ENCODE peak calls at places on chromosomes 2 and 18, in nine cellular contexts. E is fibroblast of mammary gland; J is pancreas; R is HFFc6; W is WTC11; L is endothelial cell; F is spleen; M is bronchial epithelial cell; H is CD8-positive, alpha-beta T cell. N is an unnamed sample.

GRCh38 chr2:143132360-143132759 is 3.1 kb downstream of the ARHGAP15 start:
- DNase-seq in E (no peak), J (no peak), R (no peak), W (no peak), L (no peak), F (no peak), M (no peak), H (no peak), N (no peak)

GRCh38 chr18:58624011-58624410 is 4.9 kb downstream of the ALPK2 start:
- DNase-seq in E (no peak), J (no peak), R (no peak), W (no peak), L (no peak), F (no peak), M (no peak), H (no peak), N (no peak)

GRCh38 chr2:72497761-72498160 is 328.1 kb downstream of the EXOC6B start:
- DNase-seq in E (peak), J (no peak), R (no peak), W (no peak), L (no peak), F (no peak), M (no peak), H (no peak), N (no peak)

GRCh38 chr2:10449838-10450691 is 1.9 kb upstream of the ODC1 start:
- DNase-seq in E (no peak), J (no peak), R (no peak), W (no peak), L (no peak), F (no peak), M (peak), H (no peak), N (no peak)

GRCh38 chr2:30392097-30392496 is 54.9 kb upstream of the LCLAT1 start:
- DNase-seq in E (no peak), J (no peak), R (no peak), W (no peak), L (no peak), F (no peak), M (no peak), H (no peak), N (no peak)

GRCh38 chr2:239956818-239957261 is 68.3 kb downstream of the NDUFA10 start:
- DNase-seq in E (no peak), J (no peak), R (no peak), W (no peak), L (no peak), F (peak), M (no peak), H (no peak), N (peak)

GRCh38 chr2:236962816-236963215 is 122.9 kb upstream of the COPS8 start:
- DNase-seq in E (no peak), J (no peak), R (no peak), W (no peak), L (no peak), F (no peak), M (no peak), H (no peak), N (no peak)

GRCh38 chr18:2898131-2898640 is 51.4 kb downstream of the EMILIN2 start:
- DNase-seq in E (peak), J (no peak), R (peak), W (no peak), L (no peak), F (no peak), M (peak), H (no peak), N (no peak)

GRCh38 chr2:100978582-100979051 is 23.5 kb upstream of the RPL31 start:
- DNase-seq in E (peak), J (no peak), R (peak), W (no peak), L (no peak), F (no peak), M (no peak), H (no peak), N (no peak)

GRCh38 chr18:11512096-11513030 is 97.0 kb upstream of the SLC35G4 start:
- DNase-seq in E (peak), J (no peak), R (peak), W (no peak), L (peak), F (no peak), M (peak), H (no peak), N (no peak)

GRCh38 chr2:102886216-102886893 is 124.5 kb downstream of the TMEM182 start:
- DNase-seq in E (no peak), J (no peak), R (no peak), W (no peak), L (no peak), F (no peak), M (no peak), H (no peak), N (no peak)

GRCh38 chr2:238642973-238643372 is 204.9 kb upstream of the TWIST2 start:
- DNase-seq in E (no peak), J (no peak), R (no peak), W (no peak), L (no peak), F (no peak), M (no peak), H (no peak), N (no peak)

GRCh38 chr2:238796223-238796885 is 51.5 kb upstream of the TWIST2 start:
- DNase-seq in E (no peak), J (no peak), R (no peak), W (no peak), L (no peak), F (no peak), M (no peak), H (no peak), N (no peak)

GRCh38 chr2:119465687-119466086 is 34.0 kb downstream of the TMEM37 start:
- DNase-seq in E (no peak), J (no peak), R (no peak), W (no peak), L (no peak), F (no peak), M (no peak), H (no peak), N (no peak)

GRCh38 chr2:152336854-152337510 is 2.0 kb downstream of the FMNL2 start:
- DNase-seq in E (peak), J (no peak), R (peak), W (peak), L (peak), F (no peak), M (peak), H (no peak), N (no peak)

GRCh38 chr18:42174909-42175308 is 219.9 kb downstream of the PIK3C3 start:
- DNase-seq in E (no peak), J (no peak), R (peak), W (peak), L (no peak), F (no peak), M (peak), H (no peak), N (no peak)

GRCh38 chr2:205959528-205959927 is 126.4 kb downstream of the INO80D start:
- DNase-seq in E (no peak), J (no peak), R (no peak), W (no peak), L (no peak), F (no peak), M (no peak), H (no peak), N (no peak)

GRCh38 chr18:57710226-57710625 is 88.6 kb upstream of the NARS1 start:
- DNase-seq in E (no peak), J (no peak), R (no peak), W (no peak), L (no peak), F (no peak), M (no peak), H (no peak), N (no peak)

GRCh38 chr2:70029814-70030409 is 57.4 kb upstream of the PCBP1 start:
- DNase-seq in E (peak), J (peak), R (no peak), W (peak), L (no peak), F (no peak), M (no peak), H (no peak), N (peak)

GRCh38 chr2:114083717-114084387 is 194.0 kb downstream of the ACTR3 start:
- DNase-seq in E (no peak), J (no peak), R (no peak), W (no peak), L (no peak), F (no peak), M (no peak), H (no peak), N (no peak)

GRCh38 chr2:29397039-29397438 is 281.8 kb downstream of the CLIP4 start:
- DNase-seq in E (no peak), J (no peak), R (no peak), W (no peak), L (no peak), F (no peak), M (no peak), H (no peak), N (no peak)

GRCh38 chr18:5627756-5628511 is 84.1 kb upstream of the EPB41L3 start:
- DNase-seq in E (no peak), J (peak), R (no peak), W (no peak), L (no peak), F (no peak), M (no peak), H (no peak), N (no peak)

GRCh38 chr18:48766025-48766424 is 184.7 kb downstream of the SMAD7 start:
- DNase-seq in E (peak), J (no peak), R (no peak), W (no peak), L (no peak), F (no peak), M (no peak), H (no peak), N (no peak)

GRCh38 chr2:187206071-187206470 is 242.0 kb downstream of the CALCRL start:
- DNase-seq in E (no peak), J (no peak), R (no peak), W (no peak), L (no peak), F (no peak), M (peak), H (no peak), N (no peak)

GRCh38 chr2:60821133-60821469 is 60.3 kb upstream of the REL start:
- DNase-seq in E (no peak), J (no peak), R (no peak), W (no peak), L (no peak), F (no peak), M (no peak), H (no peak), N (no peak)

GRCh38 chr2:208062113-208062512 is 36.8 kb upstream of the PLEKHM3 start:
- DNase-seq in E (peak), J (no peak), R (peak), W (no peak), L (peak), F (no peak), M (peak), H (no peak), N (no peak)

GRCh38 chr2:63875758-63876710 is 34.3 kb downstream of the UGP2 start:
- DNase-seq in E (peak), J (no peak), R (no peak), W (no peak), L (no peak), F (no peak), M (no peak), H (no peak), N (no peak)

GRCh38 chr2:216574046-216574445 is 59.2 kb upstream of the IGFBP2 start:
- DNase-seq in E (peak), J (no peak), R (no peak), W (no peak), L (no peak), F (no peak), M (no peak), H (no peak), N (no peak)

GRCh38 chr2:37786153-37786809 is 114.8 kb upstream of the CDC42EP3 start:
- DNase-seq in E (no peak), J (no peak), R (no peak), W (no peak), L (no peak), F (no peak), M (peak), H (no peak), N (no peak)

GRCh38 chr2:223508372-223508771 is 93.8 kb downstream of the SCG2 start:
- DNase-seq in E (no peak), J (no peak), R (peak), W (no peak), L (no peak), F (no peak), M (no peak), H (no peak), N (no peak)

GRCh38 chr18:59833785-59834184 is 66.0 kb upstream of the PMAIP1 start:
- DNase-seq in E (no peak), J (no peak), R (no peak), W (no peak), L (no peak), F (no peak), M (no peak), H (no peak), N (no peak)

DNA sequence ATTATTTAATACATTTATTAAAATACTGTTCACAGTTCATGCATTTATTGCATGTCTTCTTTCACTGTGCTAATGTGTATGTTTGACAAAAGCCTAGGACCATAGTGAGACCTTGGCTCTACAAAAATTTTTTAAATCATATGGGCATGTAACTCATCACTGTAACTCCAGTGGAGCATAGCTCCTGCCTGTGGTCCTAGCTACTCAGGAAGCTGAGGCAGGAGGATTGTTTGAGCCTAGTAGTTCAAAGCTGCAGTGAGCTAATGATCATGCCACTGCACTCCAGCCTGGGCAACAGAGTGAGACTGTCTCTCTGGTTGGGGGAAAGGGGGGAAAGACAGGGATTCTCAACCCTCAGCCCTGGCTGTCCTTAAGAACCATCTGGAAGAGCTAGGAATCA is 137.8 kb downstream of the PRKCE start:
- DNase-seq in E (no peak), J (no peak), R (no peak), W (no peak), L (no peak), F (no peak), M (no peak), H (no peak), N (no peak)
- TF ChIP-seq CTCF in E (no peak), J (no peak), R (no peak), W (no peak), L (no peak), F (no peak), M (no peak), H (no peak), N (no peak)

GRCh38 chr2:160266078-160266551 is 66.0 kb upstream of the ITGB6 start:
- DNase-seq in E (no peak), J (no peak), R (no peak), W (no peak), L (no peak), F (no peak), M (no peak), H (no peak), N (no peak)
- TF ChIP-seq CTCF in E (no peak), J (no peak), R (no peak), W (no peak), L (no peak), F (no peak), M (no peak), H (no peak), N (no peak)

GRCh38 chr2:80070587-80070986 is 234.0 kb downstream of the LRRTM1 start:
- DNase-seq in E (no peak), J (no peak), R (no peak), W (no peak), L (no peak), F (no peak), M (no peak), H (no peak), N (no peak)
- TF ChIP-seq CTCF in E (no peak), J (no peak), R (no peak), W (no peak), L (no peak), F (no peak), M (no peak), H (no peak), N (no peak)

DNA sequence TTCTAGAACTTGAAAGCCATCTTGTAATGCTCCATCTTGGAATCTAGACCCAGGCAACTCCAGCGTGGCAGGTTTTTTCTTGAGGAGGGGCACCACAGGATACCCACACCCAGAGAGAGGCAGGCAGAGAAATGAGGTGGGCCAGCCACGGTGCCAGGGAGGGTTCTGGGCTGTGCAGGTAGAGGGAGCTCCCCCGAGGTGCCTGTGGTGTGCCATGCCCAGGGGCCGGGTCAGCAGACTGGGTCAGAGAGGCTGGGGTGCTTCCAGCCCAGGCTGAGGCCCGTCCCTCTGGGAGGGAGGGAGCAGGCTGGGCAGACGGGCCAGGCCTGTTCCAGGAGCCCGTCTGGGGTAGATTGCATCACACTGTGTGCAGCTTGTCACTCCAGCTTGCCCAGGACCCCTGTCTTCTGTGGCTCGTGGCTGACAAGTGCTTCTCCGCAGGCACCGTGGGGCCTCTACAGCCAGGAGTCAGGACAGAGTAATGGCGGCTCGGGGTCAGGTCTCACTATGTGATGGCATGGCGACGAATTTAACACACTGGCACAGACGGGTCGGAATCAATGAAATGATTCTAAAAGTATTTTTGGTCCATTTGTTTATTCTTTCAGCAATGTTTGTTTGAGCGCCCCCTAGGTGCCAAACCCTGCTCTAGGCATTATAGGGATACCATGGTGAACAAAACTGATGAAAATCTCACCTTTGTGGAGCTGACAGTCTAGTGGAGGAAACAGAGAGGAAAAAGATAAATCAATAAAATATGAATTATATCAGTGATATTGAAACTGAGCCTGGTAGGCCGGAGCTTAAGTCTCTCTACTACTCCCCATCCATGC is 144.0 kb downstream of the ACOXL start:
- DNase-seq in E (no peak), J (no peak), R (no peak), W (peak), L (no peak), F (no peak), M (no peak), H (no peak), N (no peak)
- TF ChIP-seq CTCF in E (peak), J (no peak), R (peak), W (peak), L (peak), F (no peak), M (no peak), H (no peak), N (no peak)

GRCh38 chr2:65724752-65725151 is 292.4 kb upstream of the SPRED2 start:
- DNase-seq in E (no peak), J (no peak), R (no peak), W (no peak), L (no peak), F (no peak), M (peak), H (no peak), N (no peak)

GRCh38 chr2:65724341-65724740 is 291.9 kb upstream of the SPRED2 start:
- DNase-seq in E (no peak), J (no peak), R (no peak), W (no peak), L (no peak), F (no peak), M (peak), H (no peak), N (no peak)

DNA sequence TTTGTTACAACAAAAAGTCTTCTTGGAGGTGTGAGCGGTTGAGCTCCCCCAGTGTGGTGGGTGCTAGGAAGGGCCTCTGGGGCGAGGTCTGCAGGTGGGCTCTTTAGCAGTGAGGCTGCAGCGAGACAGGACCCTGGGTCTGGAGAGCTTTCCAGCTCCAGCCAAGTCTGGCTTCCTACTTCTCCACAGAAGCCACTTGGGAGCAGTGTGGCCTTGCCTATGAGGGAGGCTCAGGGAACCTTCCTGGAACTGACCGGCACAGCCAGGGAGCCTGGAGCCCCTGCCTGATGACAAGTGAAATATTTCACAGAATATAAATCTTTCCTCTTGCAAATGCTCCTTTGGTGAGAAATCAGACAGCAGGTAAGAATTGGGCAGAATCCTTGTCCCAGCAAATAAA is 289.6 kb upstream of the SPRED2 start:
- DNase-seq in E (peak), J (peak), R (peak), W (peak), L (peak), F (no peak), M (peak), H (no peak), N (peak)
- TF ChIP-seq CTCF in E (peak), J (peak), R (no peak), W (no peak), L (no peak), F (peak), M (peak), H (no peak), N (peak)

GRCh38 chr2:66495788-66496640 is 61.1 kb downstream of the MEIS1 start:
- DNase-seq in E (peak), J (peak), R (peak), W (peak), L (no peak), F (no peak), M (peak), H (no peak), N (peak)
- TF ChIP-seq CTCF in E (peak), J (no peak), R (peak), W (no peak), L (no peak), F (no peak), M (peak), H (no peak), N (peak)

DNA sequence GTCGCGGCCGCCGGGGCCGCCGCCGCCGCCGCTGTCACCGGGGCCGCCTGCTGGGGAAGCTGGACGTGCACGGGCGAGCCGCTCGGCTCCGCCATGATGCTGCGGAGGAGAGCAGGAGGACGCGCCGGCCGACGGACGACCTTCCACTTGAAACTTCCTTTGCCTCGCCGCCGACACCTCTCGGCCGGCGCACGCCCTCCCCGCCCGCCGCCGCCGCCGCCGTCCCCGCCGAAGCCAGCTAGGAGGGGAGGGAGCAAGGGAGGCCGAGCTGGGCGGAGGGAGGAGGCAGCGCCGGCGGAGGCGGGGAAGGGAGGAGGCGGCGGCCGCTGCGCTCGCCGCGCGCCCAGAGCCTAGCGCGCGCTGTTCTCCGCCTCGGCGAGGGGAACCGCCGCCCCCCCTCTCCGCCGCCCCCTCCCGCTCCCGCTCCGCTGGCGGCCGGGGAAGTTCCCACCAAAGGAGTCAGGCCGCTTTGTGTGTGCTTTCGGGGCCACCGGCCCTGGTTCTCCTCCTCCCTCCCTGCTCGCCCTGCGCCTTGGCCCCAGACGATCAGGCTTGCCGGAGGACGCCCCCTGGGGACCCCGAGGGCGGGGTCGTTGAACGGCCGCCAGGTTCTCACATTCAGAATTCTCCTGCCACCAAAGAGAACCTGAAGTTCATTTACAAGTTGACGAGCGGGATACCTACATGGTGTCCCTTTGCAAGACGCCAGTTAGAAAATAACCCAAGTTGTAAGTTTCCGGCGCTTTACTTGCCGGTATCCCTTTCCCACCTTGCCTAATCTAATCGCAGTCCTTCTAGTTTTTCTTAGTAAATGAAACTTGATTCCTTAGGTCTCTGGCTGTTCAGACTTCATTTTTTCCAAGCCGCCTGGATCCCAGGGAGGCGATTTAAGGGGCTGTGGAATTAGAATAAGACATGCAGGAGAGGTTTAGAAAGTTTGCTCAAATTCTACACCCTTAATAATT is at the start of gene STK39:
- DNase-seq in E (peak), J (peak), R (peak), W (peak), L (peak), F (peak), M (peak), H (peak), N (peak)
- TF ChIP-seq CTCF in E (no peak), J (no peak), R (peak), W (no peak), L (no peak), F (no peak), M (no peak), H (peak), N (no peak)